ENCODE peak calls at places on chromosomes 5 and 9, in ten cellular contexts. One of them, this sample, is unnamed.

GRCh38 chr5:74833537-74834266 is 32.5 kb downstream of the FAM169A start:
- DNase-seq in trophoblast cell: no peak
- DNase-seq in lung: no peak
- DNase-seq in A549: no peak
- DNase-seq in left lung: no peak
- DNase-seq in Panc1: no peak
- DNase-seq in fibroblast of lung: no peak
- DNase-seq in lower lobe of right lung: no peak
- DNase-seq in CD8-positive, alpha-beta memory T cell: no peak
- DNase-seq in ovary: no peak
- DNase-seq in this sample: no peak

GRCh38 chr9:116985636-116986414 is 298.7 kb downstream of the TRIM32 start:
- DNase-seq in A549: no peak
- DNase-seq in Panc1: no peak
- DNase-seq in ovary: no peak
- DNase-seq in lung: no peak
- DNase-seq in trophoblast cell: no peak
- DNase-seq in CD8-positive, alpha-beta memory T cell: no peak
- DNase-seq in lower lobe of right lung: no peak
- DNase-seq in fibroblast of lung: no peak
- DNase-seq in left lung: no peak
- DNase-seq in this sample: no peak

GRCh38 chr5:141680751-141681201 is 1.3 kb downstream of the ARAP3 start:
- DNase-seq in A549: no peak
- DNase-seq in ovary: no peak
- DNase-seq in CD8-positive, alpha-beta memory T cell: no peak
- DNase-seq in Panc1: no peak
- DNase-seq in lower lobe of right lung: peak; percentile 67
- DNase-seq in trophoblast cell: no peak
- DNase-seq in fibroblast of lung: peak; percentile 56
- DNase-seq in lung: no peak
- DNase-seq in left lung: no peak
- DNase-seq in this sample: peak; percentile 80

GRCh38 chr9:83505282-83505681 is 32.9 kb downstream of the FRMD3 start:
- DNase-seq in CD8-positive, alpha-beta memory T cell: no peak
- DNase-seq in left lung: no peak
- DNase-seq in lower lobe of right lung: no peak
- DNase-seq in A549: no peak
- DNase-seq in lung: no peak
- DNase-seq in Panc1: no peak
- DNase-seq in trophoblast cell: no peak
- DNase-seq in ovary: no peak
- DNase-seq in fibroblast of lung: no peak
- DNase-seq in this sample: no peak

GRCh38 chr5:115330868-115331267 is 34.4 kb upstream of the CCDC112 start:
- DNase-seq in ovary: no peak
- DNase-seq in trophoblast cell: no peak
- DNase-seq in fibroblast of lung: no peak
- DNase-seq in lung: no peak
- DNase-seq in CD8-positive, alpha-beta memory T cell: no peak
- DNase-seq in Panc1: no peak
- DNase-seq in A549: no peak
- DNase-seq in lower lobe of right lung: no peak
- DNase-seq in left lung: no peak
- DNase-seq in this sample: no peak

GRCh38 chr9:133701321-133701980 is 36.7 kb downstream of the SARDH start:
- DNase-seq in A549: no peak
- DNase-seq in lung: no peak
- DNase-seq in ovary: no peak
- DNase-seq in left lung: peak; percentile 52
- DNase-seq in fibroblast of lung: no peak
- DNase-seq in lower lobe of right lung: peak; percentile 42
- DNase-seq in Panc1: no peak
- DNase-seq in CD8-positive, alpha-beta memory T cell: peak; percentile 67
- DNase-seq in trophoblast cell: no peak
- DNase-seq in this sample: no peak

GRCh38 chr9:107895524-107896001 is 406.0 kb upstream of the KLF4 start:
- DNase-seq in A549: no peak
- DNase-seq in left lung: no peak
- DNase-seq in CD8-positive, alpha-beta memory T cell: no peak
- DNase-seq in Panc1: no peak
- DNase-seq in lower lobe of right lung: no peak
- DNase-seq in ovary: no peak
- DNase-seq in fibroblast of lung: no peak
- DNase-seq in trophoblast cell: no peak
- DNase-seq in lung: no peak
- DNase-seq in this sample: no peak

GRCh38 chr9:23587433-23587832 is 238.6 kb downstream of the ELAVL2 start:
- DNase-seq in trophoblast cell: no peak
- DNase-seq in ovary: peak; percentile 13
- DNase-seq in A549: no peak
- DNase-seq in fibroblast of lung: peak; percentile 17
- DNase-seq in lung: peak; percentile 54
- DNase-seq in left lung: no peak
- DNase-seq in CD8-positive, alpha-beta memory T cell: no peak
- DNase-seq in lower lobe of right lung: peak; percentile 58
- DNase-seq in Panc1: no peak
- DNase-seq in this sample: no peak

GRCh38 chr9:73116030-73116429 is 35.6 kb upstream of the ANXA1 start:
- DNase-seq in fibroblast of lung: peak; percentile 89
- DNase-seq in lower lobe of right lung: no peak
- DNase-seq in CD8-positive, alpha-beta memory T cell: no peak
- DNase-seq in A549: no peak
- DNase-seq in trophoblast cell: no peak
- DNase-seq in lung: no peak
- DNase-seq in left lung: no peak
- DNase-seq in ovary: no peak
- DNase-seq in Panc1: no peak
- DNase-seq in this sample: no peak

GRCh38 chr5:1203968-1204692 is 2.7 kb downstream of the SLC6A19 start:
- DNase-seq in fibroblast of lung: no peak
- DNase-seq in ovary: no peak
- DNase-seq in lower lobe of right lung: peak; percentile 29
- DNase-seq in lung: no peak
- DNase-seq in left lung: peak; percentile 69
- DNase-seq in Panc1: no peak
- DNase-seq in CD8-positive, alpha-beta memory T cell: no peak
- DNase-seq in trophoblast cell: peak; percentile 15
- DNase-seq in A549: no peak
- DNase-seq in this sample: no peak

GRCh38 chr9:3578786-3579185 is 53.0 kb upstream of the RFX3 start:
- DNase-seq in ovary: no peak
- DNase-seq in fibroblast of lung: peak; percentile 73
- DNase-seq in left lung: no peak
- DNase-seq in Panc1: no peak
- DNase-seq in trophoblast cell: no peak
- DNase-seq in lung: no peak
- DNase-seq in lower lobe of right lung: no peak
- DNase-seq in A549: no peak
- DNase-seq in CD8-positive, alpha-beta memory T cell: no peak
- DNase-seq in this sample: no peak

GRCh38 chr9:34254141-34254913 is 74.7 kb downstream of the KIF24 start:
- DNase-seq in fibroblast of lung: peak; percentile 87
- DNase-seq in lower lobe of right lung: no peak
- DNase-seq in lung: no peak
- DNase-seq in ovary: peak; percentile 43
- DNase-seq in Panc1: peak; percentile 64
- DNase-seq in left lung: no peak
- DNase-seq in CD8-positive, alpha-beta memory T cell: no peak
- DNase-seq in trophoblast cell: peak; percentile 72
- DNase-seq in A549: peak; percentile 66
- DNase-seq in this sample: no peak

GRCh38 chr9:81804306-81804705 is 115.0 kb upstream of the TLE1 start:
- DNase-seq in CD8-positive, alpha-beta memory T cell: no peak
- DNase-seq in left lung: no peak
- DNase-seq in fibroblast of lung: peak; percentile 67
- DNase-seq in ovary: no peak
- DNase-seq in Panc1: no peak
- DNase-seq in A549: no peak
- DNase-seq in lung: no peak
- DNase-seq in trophoblast cell: no peak
- DNase-seq in lower lobe of right lung: no peak
- DNase-seq in this sample: no peak

GRCh38 chr9:97293207-97293721 is 14.2 kb upstream of the CCDC180 start:
- DNase-seq in ovary: no peak
- DNase-seq in lower lobe of right lung: no peak
- DNase-seq in Panc1: no peak
- DNase-seq in fibroblast of lung: peak; percentile 25
- DNase-seq in A549: no peak
- DNase-seq in CD8-positive, alpha-beta memory T cell: no peak
- DNase-seq in lung: no peak
- DNase-seq in trophoblast cell: no peak
- DNase-seq in left lung: no peak
- DNase-seq in this sample: peak; percentile 12
- H3K9me3 ChIP-seq in ovary: no peaks in the 10 kb centered on the region
- H3K9me3 ChIP-seq in lower lobe of right lung: peaks cover 5% of the 10 kb centered on the region
- H3K9me3 ChIP-seq in Panc1: peaks cover 9% of the 10 kb centered on the region
- H3K9me3 ChIP-seq in fibroblast of lung: no peaks in the 10 kb centered on the region
- H3K9me3 ChIP-seq in A549: peaks cover 5% of the 10 kb centered on the region
- H3K9me3 ChIP-seq in CD8-positive, alpha-beta memory T cell: no peaks in the 10 kb centered on the region
- H3K9me3 ChIP-seq in lung: peaks cover 1% of the 10 kb centered on the region
- H3K9me3 ChIP-seq in trophoblast cell: peaks cover 1% of the 10 kb centered on the region
- H3K9me3 ChIP-seq in left lung: peaks cover 5% of the 10 kb centered on the region
- H3K9me3 ChIP-seq in this sample: peaks cover 5% of the 10 kb centered on the region

DNA sequence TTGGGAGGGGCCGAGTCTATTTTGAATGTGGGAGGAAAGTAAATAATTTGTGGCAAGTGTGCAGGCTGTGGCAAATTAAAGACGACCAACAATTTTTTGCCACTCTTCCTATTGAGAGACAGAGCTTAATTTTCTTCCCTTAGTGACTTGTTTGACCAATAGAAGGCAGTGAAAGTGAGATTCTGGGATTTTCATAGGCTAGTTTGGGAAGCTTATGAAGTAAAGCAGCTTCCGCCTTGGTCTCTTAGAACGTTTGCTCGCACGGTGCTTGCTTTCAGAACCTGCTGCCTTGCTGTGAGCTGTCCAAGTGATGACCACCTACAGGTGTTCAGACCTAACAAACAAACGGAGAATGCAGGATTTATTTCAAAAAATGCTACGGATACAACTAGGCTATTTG is 6.7 kb upstream of the OR1N2 start:
- DNase-seq in trophoblast cell: no peak
- DNase-seq in left lung: no peak
- DNase-seq in lung: no peak
- DNase-seq in Panc1: no peak
- DNase-seq in A549: no peak
- DNase-seq in lower lobe of right lung: no peak
- DNase-seq in ovary: no peak
- DNase-seq in CD8-positive, alpha-beta memory T cell: no peak
- DNase-seq in fibroblast of lung: no peak
- DNase-seq in this sample: no peak
- H3K9me3 ChIP-seq in trophoblast cell: peaks cover 6% of the 10 kb centered on the region
- H3K9me3 ChIP-seq in left lung: no peaks in the 10 kb centered on the region
- H3K9me3 ChIP-seq in lung: peaks cover 3% of the 10 kb centered on the region
- H3K9me3 ChIP-seq in Panc1: no peaks in the 10 kb centered on the region
- H3K9me3 ChIP-seq in A549: no peaks in the 10 kb centered on the region
- H3K9me3 ChIP-seq in lower lobe of right lung: no peaks in the 10 kb centered on the region
- H3K9me3 ChIP-seq in ovary: no peaks in the 10 kb centered on the region
- H3K9me3 ChIP-seq in CD8-positive, alpha-beta memory T cell: no peaks in the 10 kb centered on the region
- H3K9me3 ChIP-seq in fibroblast of lung: no peaks in the 10 kb centered on the region
- H3K9me3 ChIP-seq in this sample: no peaks in the 10 kb centered on the region

GRCh38 chr9:98040212-98040611 is 16.3 kb upstream of the NANS start:
- DNase-seq in Panc1: no peak
- DNase-seq in fibroblast of lung: no peak
- DNase-seq in lower lobe of right lung: no peak
- DNase-seq in A549: no peak
- DNase-seq in left lung: no peak
- DNase-seq in lung: no peak
- DNase-seq in CD8-positive, alpha-beta memory T cell: no peak
- DNase-seq in ovary: no peak
- DNase-seq in trophoblast cell: no peak
- DNase-seq in this sample: no peak
- H3K9me3 ChIP-seq in Panc1: no peaks in the 10 kb centered on the region
- H3K9me3 ChIP-seq in fibroblast of lung: no peaks in the 10 kb centered on the region
- H3K9me3 ChIP-seq in lower lobe of right lung: no peaks in the 10 kb centered on the region
- H3K9me3 ChIP-seq in A549: no peaks in the 10 kb centered on the region
- H3K9me3 ChIP-seq in left lung: no peaks in the 10 kb centered on the region
- H3K9me3 ChIP-seq in lung: no peaks in the 10 kb centered on the region
- H3K9me3 ChIP-seq in CD8-positive, alpha-beta memory T cell: no peaks in the 10 kb centered on the region
- H3K9me3 ChIP-seq in ovary: no peaks in the 10 kb centered on the region
- H3K9me3 ChIP-seq in trophoblast cell: peaks cover 2% of the 10 kb centered on the region
- H3K9me3 ChIP-seq in this sample: no peaks in the 10 kb centered on the region

GRCh38 chr5:32277782-32278181 is 35.0 kb downstream of the MTMR12 start:
- DNase-seq in trophoblast cell: no peak
- DNase-seq in ovary: no peak
- DNase-seq in A549: no peak
- DNase-seq in lung: no peak
- DNase-seq in left lung: no peak
- DNase-seq in CD8-positive, alpha-beta memory T cell: no peak
- DNase-seq in Panc1: no peak
- DNase-seq in fibroblast of lung: peak; percentile 40
- DNase-seq in lower lobe of right lung: no peak
- DNase-seq in this sample: no peak

GRCh38 chr5:32278403-32278802 is 34.3 kb downstream of the MTMR12 start:
- DNase-seq in CD8-positive, alpha-beta memory T cell: no peak
- DNase-seq in lower lobe of right lung: no peak
- DNase-seq in ovary: no peak
- DNase-seq in trophoblast cell: no peak
- DNase-seq in left lung: no peak
- DNase-seq in fibroblast of lung: peak; percentile 87
- DNase-seq in A549: no peak
- DNase-seq in Panc1: no peak
- DNase-seq in lung: no peak
- DNase-seq in this sample: no peak

GRCh38 chr5:32275421-32275765 is 37.3 kb downstream of the MTMR12 start:
- DNase-seq in Panc1: no peak
- DNase-seq in left lung: no peak
- DNase-seq in CD8-positive, alpha-beta memory T cell: no peak
- DNase-seq in lung: no peak
- DNase-seq in A549: no peak
- DNase-seq in fibroblast of lung: no peak
- DNase-seq in lower lobe of right lung: no peak
- DNase-seq in trophoblast cell: no peak
- DNase-seq in ovary: no peak
- DNase-seq in this sample: no peak

GRCh38 chr5:32274548-32275420 is 38.0 kb downstream of the MTMR12 start:
- DNase-seq in lung: no peak
- DNase-seq in trophoblast cell: no peak
- DNase-seq in left lung: no peak
- DNase-seq in CD8-positive, alpha-beta memory T cell: no peak
- DNase-seq in fibroblast of lung: no peak
- DNase-seq in A549: no peak
- DNase-seq in Panc1: no peak
- DNase-seq in ovary: peak; percentile 16
- DNase-seq in lower lobe of right lung: no peak
- DNase-seq in this sample: no peak

DNA sequence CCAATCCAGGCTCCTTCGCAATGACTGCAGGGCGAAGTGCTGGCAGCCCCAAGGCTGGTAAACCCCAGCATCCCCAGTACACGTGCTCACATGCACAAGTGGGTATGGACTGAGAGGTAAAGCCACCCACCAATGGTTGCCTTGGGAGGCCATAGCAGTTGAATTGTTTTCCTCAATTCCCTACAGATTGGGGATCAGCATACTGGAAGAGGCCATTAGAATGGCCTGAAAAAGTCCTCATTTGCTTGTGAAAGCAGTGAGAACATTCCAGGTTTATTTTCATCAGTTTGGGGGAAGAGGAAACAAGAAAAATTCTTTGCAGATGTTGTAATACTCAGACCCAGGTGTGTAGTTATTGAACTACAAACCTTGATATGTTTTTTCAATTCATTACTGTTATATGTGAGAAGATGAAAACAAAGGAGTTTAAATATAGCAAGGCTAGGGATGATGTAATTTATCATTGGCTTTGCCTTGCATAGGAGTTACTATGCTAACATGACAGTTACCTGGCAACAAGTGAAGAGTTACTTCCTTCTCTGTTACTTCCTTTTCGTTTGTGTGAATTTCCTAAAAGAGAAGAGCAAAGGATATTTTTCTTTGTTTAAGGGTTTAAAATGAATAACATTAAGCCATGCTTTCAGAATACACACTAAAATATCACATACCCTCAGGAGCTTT is 36.4 kb downstream of the MTMR12 start:
- DNase-seq in left lung: no peak
- DNase-seq in trophoblast cell: no peak
- DNase-seq in fibroblast of lung: peak; percentile 70
- DNase-seq in lower lobe of right lung: no peak
- DNase-seq in CD8-positive, alpha-beta memory T cell: no peak
- DNase-seq in ovary: no peak
- DNase-seq in Panc1: no peak
- DNase-seq in A549: no peak
- DNase-seq in lung: no peak
- DNase-seq in this sample: no peak
- H3K9me3 ChIP-seq in left lung: no peaks in the 10 kb centered on the region
- H3K9me3 ChIP-seq in trophoblast cell: no peaks in the 10 kb centered on the region
- H3K9me3 ChIP-seq in fibroblast of lung: no peaks in the 10 kb centered on the region
- H3K9me3 ChIP-seq in lower lobe of right lung: no peaks in the 10 kb centered on the region
- H3K9me3 ChIP-seq in CD8-positive, alpha-beta memory T cell: no peaks in the 10 kb centered on the region
- H3K9me3 ChIP-seq in ovary: no peaks in the 10 kb centered on the region
- H3K9me3 ChIP-seq in Panc1: no peaks in the 10 kb centered on the region
- H3K9me3 ChIP-seq in A549: no peaks in the 10 kb centered on the region
- H3K9me3 ChIP-seq in lung: no peaks in the 10 kb centered on the region
- H3K9me3 ChIP-seq in this sample: no peaks in the 10 kb centered on the region